ENCODE peak calls at places on chromosomes 11 and 22, in four cellular contexts. One of them, this sample, is unnamed.

GRCh38 chr11:10540915-10541591 is at the start of gene RNF141:
- DNase-seq in kidney epithelial cell: peak
- DNase-seq in heart left ventricle: peak
- DNase-seq in tibial nerve: peak
- DNase-seq in this sample: peak

GRCh38 chr22:26558246-26558895 is 31.6 kb downstream of the TPST2 start:
- DNase-seq in kidney epithelial cell: no peak
- DNase-seq in heart left ventricle: no peak
- DNase-seq in tibial nerve: no peak
- DNase-seq in this sample: no peak

GRCh38 chr11:106971864-106972263 is 46.4 kb downstream of the GUCY1A2 start:
- DNase-seq in kidney epithelial cell: no peak
- DNase-seq in heart left ventricle: no peak
- DNase-seq in tibial nerve: no peak
- DNase-seq in this sample: no peak

GRCh38 chr22:47370448-47371262 is 608.2 kb downstream of the TBC1D22A start:
- DNase-seq in kidney epithelial cell: no peak
- DNase-seq in heart left ventricle: no peak
- DNase-seq in tibial nerve: no peak
- DNase-seq in this sample: no peak

GRCh38 chr11:2775083-2775625 is 75.4 kb upstream of the KCNQ1OT1 start:
- DNase-seq in kidney epithelial cell: no peak
- DNase-seq in heart left ventricle: no peak
- DNase-seq in tibial nerve: peak
- DNase-seq in this sample: no peak

GRCh38 chr11:36139767-36140166 is 149.5 kb downstream of the COMMD9 start:
- DNase-seq in kidney epithelial cell: no peak
- DNase-seq in heart left ventricle: no peak
- DNase-seq in tibial nerve: no peak
- DNase-seq in this sample: no peak

GRCh38 chr11:67646535-67647336 is 3.8 kb downstream of the ACY3 start:
- DNase-seq in kidney epithelial cell: no peak
- DNase-seq in heart left ventricle: no peak
- DNase-seq in tibial nerve: no peak
- DNase-seq in this sample: no peak

GRCh38 chr22:25827415-25827814 is 85.4 kb downstream of the MYO18B start:
- DNase-seq in kidney epithelial cell: no peak
- DNase-seq in heart left ventricle: no peak
- DNase-seq in tibial nerve: no peak
- DNase-seq in this sample: no peak

GRCh38 chr11:31687256-31687655 is 123.9 kb downstream of the PAX6 start:
- DNase-seq in kidney epithelial cell: no peak
- DNase-seq in heart left ventricle: no peak
- DNase-seq in tibial nerve: no peak
- DNase-seq in this sample: no peak

GRCh38 chr22:33656808-33657628 is 263.3 kb downstream of the LARGE1 start:
- DNase-seq in kidney epithelial cell: no peak
- DNase-seq in heart left ventricle: no peak
- DNase-seq in tibial nerve: no peak
- DNase-seq in this sample: no peak

GRCh38 chr11:107757661-107758060 is 45.8 kb upstream of the SLN start:
- DNase-seq in kidney epithelial cell: no peak
- DNase-seq in heart left ventricle: no peak
- DNase-seq in tibial nerve: no peak
- DNase-seq in this sample: no peak

GRCh38 chr11:126929186-126930085 is 71.1 kb downstream of the KIRREL3 start:
- DNase-seq in kidney epithelial cell: no peak
- DNase-seq in heart left ventricle: no peak
- DNase-seq in tibial nerve: no peak
- DNase-seq in this sample: no peak

GRCh38 chr22:46631113-46631512 is 10.9 kb downstream of the GRAMD4 start:
- DNase-seq in kidney epithelial cell: no peak
- DNase-seq in heart left ventricle: no peak
- DNase-seq in tibial nerve: no peak
- DNase-seq in this sample: no peak

GRCh38 chr11:33515347-33515746 is 185.3 kb downstream of the C11orf91 start:
- DNase-seq in kidney epithelial cell: no peak
- DNase-seq in heart left ventricle: peak
- DNase-seq in tibial nerve: no peak
- DNase-seq in this sample: no peak

GRCh38 chr22:21000987-21001600 is 824 bp downstream of the THAP7 start:
- DNase-seq in kidney epithelial cell: no peak
- DNase-seq in heart left ventricle: no peak
- DNase-seq in tibial nerve: peak
- DNase-seq in this sample: no peak

GRCh38 chr22:35400335-35400680 is 368 bp downstream of the MCM5 start:
- DNase-seq in kidney epithelial cell: no peak
- DNase-seq in heart left ventricle: no peak
- DNase-seq in tibial nerve: no peak
- DNase-seq in this sample: no peak

GRCh38 chr11:126132319-126132718 is 69.7 kb upstream of the CDON start:
- DNase-seq in kidney epithelial cell: no peak
- DNase-seq in heart left ventricle: peak
- DNase-seq in tibial nerve: no peak
- DNase-seq in this sample: no peak

GRCh38 chr11:107250017-107250416 is 207.6 kb downstream of the CWF19L2 start:
- DNase-seq in kidney epithelial cell: no peak
- DNase-seq in heart left ventricle: no peak
- DNase-seq in tibial nerve: no peak
- DNase-seq in this sample: no peak

DNA sequence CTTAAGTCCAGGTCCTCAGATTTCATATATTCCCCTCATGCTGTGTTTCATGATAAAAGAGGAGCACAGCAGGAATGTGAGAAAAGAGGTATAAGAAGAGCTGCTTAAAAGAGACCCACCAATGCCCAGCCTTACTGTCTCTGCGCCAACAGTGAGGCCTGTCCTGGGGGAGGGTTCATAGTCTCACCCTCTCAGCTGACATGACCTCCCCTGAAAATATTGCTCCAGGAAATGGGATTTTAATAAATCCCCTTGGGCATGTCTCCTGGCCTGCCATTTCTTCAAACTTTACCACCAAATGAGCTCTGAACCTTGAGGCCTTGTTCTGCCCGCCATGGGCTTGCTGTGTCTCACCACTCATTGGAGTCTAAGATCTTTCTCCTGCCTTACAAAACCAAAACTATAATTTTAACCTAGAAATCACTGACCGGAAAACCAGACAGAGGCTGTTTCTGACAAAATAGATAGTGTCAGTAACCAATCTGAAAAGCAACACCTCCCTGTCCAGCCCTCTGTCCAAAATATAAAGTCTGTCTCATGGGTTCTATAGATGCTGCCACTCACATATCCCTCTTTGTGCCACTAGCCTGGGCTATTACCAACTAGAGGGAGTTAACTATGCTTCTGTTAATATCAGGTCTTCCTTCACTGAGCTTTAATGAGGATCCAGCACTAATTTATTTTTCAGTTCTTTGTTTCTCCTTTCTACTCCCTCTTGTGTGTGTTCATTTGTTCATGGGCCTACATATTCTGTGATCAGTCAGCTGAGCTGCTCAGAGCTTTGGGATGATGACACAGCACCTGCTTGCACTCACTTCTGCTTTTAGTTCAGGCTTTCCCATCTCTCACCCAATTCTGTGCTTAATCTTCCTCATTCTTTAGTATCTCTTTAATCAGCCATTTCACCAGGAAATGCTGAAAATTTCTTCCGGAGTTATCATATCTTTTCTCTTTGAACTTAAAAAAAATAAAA is at the start of gene OR2AG2:
- DNase-seq in kidney epithelial cell: no peak
- DNase-seq in heart left ventricle: no peak
- DNase-seq in tibial nerve: no peak
- DNase-seq in this sample: no peak
- TF ChIP-seq CTCF in kidney epithelial cell: no peak
- TF ChIP-seq CTCF in heart left ventricle: no peak
- TF ChIP-seq CTCF in tibial nerve: no peak
- TF ChIP-seq CTCF in this sample: no peak

DNA sequence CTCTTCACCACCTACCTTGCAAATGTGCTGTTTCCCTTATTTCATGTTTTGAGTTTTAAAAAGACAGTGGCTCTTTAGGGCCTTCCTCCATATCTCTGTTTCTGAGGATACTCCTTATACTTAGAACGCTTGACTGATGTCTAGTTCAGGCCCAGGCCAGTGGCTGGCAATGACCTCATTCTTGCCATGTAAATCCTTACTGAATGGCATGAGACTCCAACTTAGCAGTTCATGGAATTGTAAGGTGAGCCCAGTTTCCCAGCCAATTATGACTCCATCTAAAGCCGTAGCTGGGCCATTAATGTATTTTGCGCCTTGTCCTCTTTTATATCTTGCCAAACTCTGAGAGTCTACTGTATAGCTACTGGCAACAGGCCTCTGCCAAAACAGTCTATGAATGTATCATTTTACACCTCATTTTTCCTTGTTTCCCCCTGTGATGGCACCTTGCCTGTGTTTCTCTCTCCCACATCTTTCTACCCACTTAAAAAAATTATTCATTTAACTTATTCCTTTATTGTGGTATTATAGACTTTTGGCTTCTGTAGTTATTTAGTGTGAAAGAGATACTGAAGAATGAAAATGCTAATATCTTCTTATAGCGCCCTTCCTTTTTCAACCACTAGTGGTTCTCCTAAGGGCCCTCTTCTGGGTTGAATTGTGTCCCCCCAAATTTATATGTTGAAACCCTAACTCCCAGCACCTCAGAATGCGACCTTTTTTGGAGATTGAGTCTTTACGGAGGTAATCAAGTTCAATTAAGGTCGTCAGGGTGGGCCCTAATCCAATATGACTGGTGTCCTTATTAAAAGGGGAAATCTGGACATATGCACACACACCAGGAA is 67.4 kb downstream of the ZNRF3 start:
- DNase-seq in kidney epithelial cell: no peak
- DNase-seq in heart left ventricle: no peak
- DNase-seq in tibial nerve: no peak
- DNase-seq in this sample: no peak
- TF ChIP-seq CTCF in kidney epithelial cell: no peak
- TF ChIP-seq CTCF in heart left ventricle: no peak
- TF ChIP-seq CTCF in tibial nerve: no peak
- TF ChIP-seq CTCF in this sample: no peak

DNA sequence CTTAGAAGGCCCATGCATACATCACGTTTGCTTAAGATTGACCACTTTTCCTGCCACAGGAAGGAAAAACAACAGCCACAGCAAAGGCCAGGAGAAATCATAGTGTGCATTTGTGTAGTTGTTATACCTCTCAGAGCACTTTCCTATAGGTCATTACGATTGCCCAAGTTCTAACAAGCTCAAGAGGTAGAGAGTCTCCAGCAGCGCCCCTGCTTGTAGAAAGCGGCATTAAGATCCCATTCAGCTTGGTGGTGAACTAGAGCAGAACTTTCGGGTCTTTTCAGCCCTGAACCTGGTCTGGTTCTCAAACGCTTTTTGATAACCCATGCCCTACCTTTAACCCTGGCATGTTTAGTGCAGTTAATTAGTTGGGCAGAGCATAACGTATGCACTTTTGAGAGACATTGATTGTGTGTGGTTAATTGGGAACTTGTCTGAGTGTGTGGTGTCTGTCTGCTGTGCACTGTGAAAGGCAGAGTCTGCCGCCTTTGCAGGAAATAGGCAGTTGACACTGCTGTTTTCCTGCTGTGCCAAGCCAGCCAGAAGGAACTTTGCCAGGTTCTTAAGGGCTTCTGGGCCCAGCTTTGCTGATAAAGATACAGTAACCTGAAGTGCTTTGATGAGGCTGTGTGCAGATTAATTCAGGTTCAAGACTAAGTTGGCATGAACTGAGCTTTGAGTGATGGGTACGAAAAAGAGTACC is 109.9 kb upstream of the CLMP start:
- DNase-seq in kidney epithelial cell: no peak
- DNase-seq in heart left ventricle: peak
- DNase-seq in tibial nerve: no peak
- DNase-seq in this sample: no peak
- TF ChIP-seq CTCF in kidney epithelial cell: no peak
- TF ChIP-seq CTCF in heart left ventricle: no peak
- TF ChIP-seq CTCF in tibial nerve: no peak
- TF ChIP-seq CTCF in this sample: no peak

GRCh38 chr11:65431452-65432132 is 9.0 kb downstream of the NEAT1 start:
- DNase-seq in kidney epithelial cell: no peak
- DNase-seq in heart left ventricle: no peak
- DNase-seq in tibial nerve: no peak
- DNase-seq in this sample: no peak

GRCh38 chr11:65434057-65434666 is 11.6 kb downstream of the NEAT1 start:
- DNase-seq in kidney epithelial cell: no peak
- DNase-seq in heart left ventricle: no peak
- DNase-seq in tibial nerve: no peak
- DNase-seq in this sample: no peak

GRCh38 chr11:65432133-65432650 is 9.6 kb downstream of the NEAT1 start:
- DNase-seq in kidney epithelial cell: no peak
- DNase-seq in heart left ventricle: no peak
- DNase-seq in tibial nerve: no peak
- DNase-seq in this sample: no peak

GRCh38 chr11:65433657-65434056 is 11.1 kb downstream of the NEAT1 start:
- DNase-seq in kidney epithelial cell: no peak
- DNase-seq in heart left ventricle: no peak
- DNase-seq in tibial nerve: peak
- DNase-seq in this sample: no peak

DNA sequence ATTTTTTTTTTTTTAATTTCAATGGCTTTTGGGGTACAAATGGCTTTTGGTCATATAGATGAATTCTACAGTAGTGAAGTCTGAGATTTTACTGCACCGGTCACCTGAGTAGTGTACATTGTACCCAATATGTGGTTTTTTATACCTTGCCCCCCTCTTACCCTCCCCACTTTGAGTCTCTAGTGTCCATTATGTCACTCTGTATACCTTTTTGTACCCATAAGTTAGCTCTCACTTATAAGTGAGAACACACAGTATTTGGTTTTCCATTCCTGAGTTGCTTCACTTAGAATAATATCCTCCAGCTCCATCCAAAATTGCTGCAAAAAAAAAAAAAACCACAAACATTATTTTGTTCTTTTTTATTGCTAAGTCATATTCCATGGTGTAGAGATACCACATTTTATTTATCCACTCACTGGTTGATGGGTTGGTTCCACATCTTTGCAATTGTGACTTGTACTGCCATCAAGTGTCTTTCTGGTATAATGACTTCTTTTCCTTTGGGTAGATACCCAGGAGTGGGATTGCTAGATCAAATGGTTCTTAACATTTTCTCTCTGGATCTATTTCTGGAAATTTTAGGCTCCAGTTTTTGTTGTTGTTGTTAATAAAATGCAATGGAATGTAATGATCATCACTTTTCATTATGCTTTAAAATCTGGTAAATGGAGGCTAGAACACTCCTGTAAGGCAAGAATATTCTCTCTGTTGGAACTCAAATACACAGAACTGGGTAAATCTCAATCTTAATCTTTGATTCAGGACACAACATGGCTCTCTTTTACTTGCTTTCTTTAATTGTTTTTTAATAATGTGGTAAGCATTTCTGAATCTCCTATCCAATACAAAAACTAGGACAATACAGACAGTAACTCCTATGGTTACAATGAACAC is 10.3 kb downstream of the NEAT1 start:
- DNase-seq in kidney epithelial cell: no peak
- DNase-seq in heart left ventricle: no peak
- DNase-seq in tibial nerve: no peak
- DNase-seq in this sample: no peak
- TF ChIP-seq CTCF in kidney epithelial cell: peak
- TF ChIP-seq CTCF in heart left ventricle: no peak
- TF ChIP-seq CTCF in tibial nerve: peak
- TF ChIP-seq CTCF in this sample: peak

This sample was measured in D721Med.